ENCODE peak calls at places on chromosomes 12 and 14, in seven cellular contexts. Y is fibroblast of gingiva; I is amniotic epithelial cell; C is NCI-H1092 treated with DMSO at 0.1 percent for 48 hours; G is stimulated activated CD4-positive, alpha-beta T cell treated with anti-CD3 and anti-CD28 coated beads, Interleukin-1b, Interleukin-23, amount 100 ng/mL, for 4 hours; O is activated T-helper 1 cell treated with anti-CD3 and anti-CD28 coated beads, Interleukin-2, amount 50 U/mL, for 16 hours; S is stomach. L is an unnamed sample.

GRCh38 chr12:109989380-109989779 is 6.8 kb downstream of the GIT2 start:
- DNase-seq in O (no peak), Y (no peak), G (no peak), I (no peak), C (no peak), S (no peak), L (no peak)

GRCh38 chr12:39619660-39620433 is at the start of gene ABCD2:
- DNase-seq in C (peak), G (peak), S (peak), Y (peak), O (peak), I (peak), L (peak)

GRCh38 chr14:63478024-63478423 is 65.2 kb downstream of the PPP2R5E start:
- DNase-seq in I (no peak), Y (no peak), C (no peak), G (no peak), O (no peak), S (no peak), L (no peak)

GRCh38 chr12:105931104-105931503 is 207.7 kb downstream of the NUAK1 start:
- DNase-seq in G (no peak), S (no peak), Y (no peak), O (no peak), I (peak), C (no peak), L (no peak)

GRCh38 chr12:112599871-112600270 is 181.1 kb downstream of the PTPN11 start:
- DNase-seq in C (no peak), S (no peak), Y (peak), O (no peak), G (no peak), I (peak), L (no peak)

GRCh38 chr14:102900631-102901571 is 21.6 kb upstream of the AMN start:
- DNase-seq in S (no peak), I (no peak), G (no peak), O (no peak), Y (no peak), C (no peak), L (no peak)

GRCh38 chr14:105382343-105383082 is 15.8 kb upstream of the TEX22 start:
- DNase-seq in O (no peak), Y (no peak), G (no peak), I (no peak), C (no peak), S (no peak), L (no peak)

GRCh38 chr12:93978553-93978952 is 169.8 kb upstream of the PLXNC1 start:
- DNase-seq in G (no peak), S (no peak), O (no peak), C (no peak), I (peak), Y (peak), L (no peak)

GRCh38 chr14:65318636-65319506 is 93.7 kb upstream of the FUT8 start:
- DNase-seq in S (no peak), O (no peak), G (no peak), I (no peak), Y (no peak), C (no peak), L (no peak)

GRCh38 chr14:29028973-29029582 is 262.5 kb downstream of the FOXG1 start:
- DNase-seq in O (no peak), Y (peak), C (no peak), I (peak), S (no peak), G (no peak), L (no peak)